ENCODE peak calls at places on chromosomes 5 and 9, in four cellular contexts. T, Q, Y and R are unnamed samples.

GRCh38 chr9:87067426-87067825 is 120.1 kb upstream of the GAS1 start:
- DNase-seq in T (no peak), Q (no peak), Y (no peak), R (no peak)

GRCh38 chr9:101705135-101705661 is 33.2 kb downstream of the GRIN3A start:
- DNase-seq in T (no peak), Q (no peak), Y (no peak), R (no peak)

GRCh38 chr5:135203593-135204036 is 169.6 kb upstream of the PITX1 start:
- DNase-seq in T (no peak), Q (no peak), Y (peak), R (peak)

GRCh38 chr5:151126199-151126645 is 31.4 kb downstream of the ANXA6 start:
- DNase-seq in T (peak), Q (peak), Y (peak), R (peak)

GRCh38 chr5:170287532-170287931 is 10.0 kb downstream of the LCP2 start:
- DNase-seq in T (no peak), Q (no peak), Y (no peak), R (no peak)

GRCh38 chr5:65696892-65697291 is 25.0 kb downstream of the SGTB start:
- DNase-seq in T (no peak), Q (no peak), Y (no peak), R (no peak)

GRCh38 chr5:159548517-159548916 is 218.2 kb upstream of the IL12B start:
- DNase-seq in T (no peak), Q (no peak), Y (no peak), R (no peak)

GRCh38 chr5:58299266-58299665 is 160.6 kb downstream of the PLK2 start:
- DNase-seq in T (no peak), Q (no peak), Y (no peak), R (no peak)

GRCh38 chr5:167814828-167815227 is 476.6 kb upstream of the WWC1 start:
- DNase-seq in T (no peak), Q (no peak), Y (no peak), R (no peak)

GRCh38 chr5:170366276-170366675 is 22.9 kb downstream of the KCNMB1 start:
- DNase-seq in T (no peak), Q (no peak), Y (no peak), R (peak)

GRCh38 chr5:41427505-41427904 is 82.9 kb downstream of the PLCXD3 start:
- DNase-seq in T (no peak), Q (no peak), Y (no peak), R (no peak)

GRCh38 chr5:160311491-160312138 is 749 bp downstream of the CCNJL start:
- DNase-seq in T (no peak), Q (no peak), Y (no peak), R (peak)

GRCh38 chr5:3891118-3891517 is 295.5 kb downstream of the IRX1 start:
- DNase-seq in T (no peak), Q (no peak), Y (no peak), R (peak)

GRCh38 chr5:6419340-6419852 is 29.3 kb upstream of the UBE2QL1 start:
- DNase-seq in T (no peak), Q (no peak), Y (no peak), R (no peak)

GRCh38 chr9:123322771-123323481 is 33.1 kb upstream of the CRB2 start:
- DNase-seq in T (no peak), Q (no peak), Y (no peak), R (peak)

GRCh38 chr5:167244583-167244982 is 1046.9 kb upstream of the WWC1 start:
- DNase-seq in T (no peak), Q (no peak), Y (no peak), R (peak)

DNA sequence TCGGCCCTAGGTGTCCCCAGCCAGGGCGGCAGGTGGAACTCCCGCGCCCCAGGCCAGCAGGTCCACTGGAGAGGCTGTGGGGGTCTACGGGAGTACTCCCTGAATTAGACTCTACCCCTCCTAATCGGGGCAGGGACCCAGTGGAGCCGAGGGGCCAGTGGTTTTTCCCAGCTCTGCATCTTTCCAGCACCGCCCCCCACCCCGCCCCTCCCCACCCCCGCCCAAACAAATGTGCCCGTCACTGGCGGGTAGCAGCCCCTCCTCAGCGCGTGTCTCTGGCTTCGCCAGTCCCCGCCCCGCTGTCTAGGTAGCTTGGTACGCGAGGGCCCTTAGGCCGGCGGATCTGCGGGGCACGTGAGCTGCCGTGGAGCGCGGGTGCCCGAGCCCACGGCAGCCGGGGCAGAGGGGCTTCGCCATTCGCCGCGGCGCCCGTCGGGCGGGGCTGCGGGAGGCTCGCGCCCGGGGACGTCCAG is 7.0 kb downstream of the UNC5A start:
- DNase-seq in T (no peak), Q (no peak), Y (no peak), R (no peak)
- H3K4me3 ChIP-seq in T (peak), Q (no peak), Y (no peak), R (no peak)

DNA sequence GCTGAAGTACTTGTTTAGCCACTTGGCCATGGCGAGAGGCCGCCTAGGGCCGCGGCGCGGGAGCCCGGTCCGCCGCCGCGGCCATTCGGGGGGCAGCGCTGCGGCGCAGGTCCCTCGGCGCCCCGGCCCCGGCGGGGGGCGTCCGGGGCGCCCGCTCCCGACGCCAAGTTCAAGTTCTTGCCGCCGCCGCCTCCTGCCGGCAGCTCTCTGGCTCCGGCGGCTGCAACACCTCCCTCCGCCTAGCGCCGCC is 486 bp downstream of the SHB start:
- DNase-seq in T (no peak), Q (no peak), Y (peak), R (peak)
- TF ChIP-seq MAX in T (no peak), Q (no peak), Y (no peak), R (no peak)

DNA sequence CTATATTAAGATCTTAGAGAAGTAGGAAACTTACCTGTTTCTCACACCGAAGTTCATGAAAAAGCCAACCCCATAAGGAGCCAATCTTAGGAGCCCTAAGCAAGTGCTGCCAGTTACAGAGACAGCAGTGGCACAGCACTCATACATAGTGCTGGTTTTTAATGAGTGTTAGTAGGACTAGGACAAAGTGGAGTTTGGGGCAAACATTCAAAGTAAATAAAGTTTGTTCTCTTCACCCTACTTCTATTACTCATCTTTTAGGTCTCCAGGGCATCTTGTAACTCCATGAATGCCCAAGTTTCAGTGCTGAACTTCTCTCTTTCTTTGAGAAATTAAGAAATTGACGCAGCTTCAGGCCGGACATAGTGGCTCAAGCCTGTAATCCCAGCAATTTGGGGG is 584.8 kb downstream of the EBF1 start:
- DNase-seq in T (no peak), Q (no peak), Y (no peak), R (no peak)
- TF ChIP-seq MYC in T (no peak), Q (no peak), Y (no peak), R (no peak)

GRCh38 chr5:123874600-123875201 is 362.7 kb downstream of the CSNK1G3 start:
- DNase-seq in T (no peak), Q (no peak), Y (no peak), R (peak)
- H3K4me3 ChIP-seq in T (no peak), Q (no peak), Y (no peak), R (no peak)

GRCh38 chr5:32805966-32806626 is 95.0 kb downstream of the NPR3 start:
- DNase-seq in T (peak), Q (no peak), Y (no peak), R (no peak)
- TF ChIP-seq MAX in T (peak), Q (no peak), Y (no peak), R (no peak)

GRCh38 chr5:36363101-36363500 is 61.4 kb upstream of the RANBP3L start:
- DNase-seq in T (peak), Q (no peak), Y (no peak), R (no peak)
- TF ChIP-seq MYC in T (no peak), Q (no peak), Y (no peak), R (no peak)

DNA sequence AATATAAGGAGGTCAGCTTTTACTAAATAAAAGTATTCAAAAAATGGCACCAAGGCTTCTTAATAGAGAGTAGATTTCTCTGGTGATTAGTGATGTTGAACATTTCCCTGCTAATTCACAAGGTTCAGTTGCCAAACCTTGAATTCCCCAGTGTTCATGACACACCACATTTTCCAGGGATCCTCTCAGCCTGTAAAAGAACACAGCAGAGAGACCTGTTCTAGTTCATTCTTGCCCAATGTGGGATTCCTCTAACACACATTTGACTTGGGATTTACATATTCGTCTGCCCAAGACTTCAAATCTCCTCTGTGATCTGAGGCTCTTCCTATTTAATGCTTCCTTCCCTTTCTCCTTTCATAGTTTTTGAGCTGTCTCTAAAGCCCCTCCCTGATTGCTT is 273.2 kb upstream of the CDH9 start:
- DNase-seq in T (no peak), Q (no peak), Y (no peak), R (no peak)
- H3K4me3 ChIP-seq in T (no peak), Q (no peak), Y (no peak), R (no peak)

GRCh38 chr9:120411862-120412424 is 168.0 kb downstream of the CDK5RAP2 start:
- DNase-seq in T (no peak), Q (no peak), Y (no peak), R (no peak)
- TF ChIP-seq MAX in T (no peak), Q (no peak), Y (no peak), R (no peak)